ENCODE peak calls at places on chromosomes 5 and 9, in seven cellular contexts. A is IMR-90, X is Caco-2, R is NB4, U is AG10803, D is foreskin fibroblast, F is AG04450. Z is an unnamed sample.

GRCh38 chr5:160133071-160133917 is 14.0 kb upstream of the PWWP2A start:
- DNase-seq in U (peak; percentile 54), A (no peak), X (no peak), R (peak; percentile 23), F (no peak), D (peak; percentile 24), Z (no peak)

GRCh38 chr9:95642189-95642588 is 125.4 kb upstream of the PTCH1 start:
- DNase-seq in F (no peak), A (no peak), D (no peak), U (peak; percentile 11), R (no peak), X (no peak), Z (no peak)

GRCh38 chr9:20782289-20782688 is 98.2 kb downstream of the FOCAD start:
- DNase-seq in X (no peak), U (no peak), A (no peak), F (no peak), R (no peak), D (no peak), Z (no peak)

GRCh38 chr9:121268598-121269029 is 652 bp downstream of the GSN start:
- DNase-seq in R (peak; percentile 58), D (no peak), U (no peak), A (no peak), X (no peak), F (no peak), Z (no peak)

GRCh38 chr9:137590469-137591383 is at the start of gene ZMYND19:
- DNase-seq in R (peak; percentile 88), F (peak; percentile 42), A (peak; percentile 81), D (peak; percentile 87), U (peak; percentile 78), X (peak; percentile 85), Z (no peak)

GRCh38 chr5:52786937-52787599 is 648 bp upstream of the ITGA1 start:
- DNase-seq in F (no peak), A (peak; percentile 31), X (peak; percentile 75), R (peak; percentile 11), U (no peak), D (no peak), Z (peak; percentile 32)

GRCh38 chr9:34642679-34643078 is 3.8 kb upstream of the GALT start:
- DNase-seq in A (no peak), U (no peak), X (no peak), D (no peak), F (no peak), R (no peak), Z (no peak)

GRCh38 chr5:170223349-170223748 is 9.4 kb upstream of the C5orf58 start:
- DNase-seq in F (no peak), R (peak; percentile 38), X (no peak), A (no peak), D (no peak), U (peak; percentile 45), Z (no peak)

GRCh38 chr9:120408680-120409258 is 171.2 kb downstream of the CDK5RAP2 start:
- DNase-seq in F (no peak), X (no peak), D (no peak), A (no peak), U (no peak), R (no peak), Z (no peak)

GRCh38 chr9:89657765-89658164 is 53.0 kb downstream of the GADD45G start:
- DNase-seq in R (no peak), D (no peak), U (no peak), F (no peak), X (no peak), A (no peak), Z (no peak)

GRCh38 chr9:14221558-14221957 is 92.4 kb downstream of the NFIB start:
- DNase-seq in A (peak; percentile 61), R (no peak), F (no peak), U (peak; percentile 87), X (no peak), D (peak; percentile 76), Z (no peak)

GRCh38 chr9:101126556-101126955 is 98.0 kb downstream of the PLPPR1 start:
- DNase-seq in D (no peak), X (no peak), F (no peak), R (no peak), U (no peak), A (no peak), Z (no peak)

GRCh38 chr5:176381423-176381822 is 7.0 kb downstream of the NOP16 start:
- DNase-seq in A (peak; percentile 15), U (no peak), D (no peak), X (no peak), F (no peak), R (no peak), Z (no peak)

GRCh38 chr5:37554938-37555337 is 175.8 kb downstream of the WDR70 start:
- DNase-seq in A (no peak), D (no peak), R (peak; percentile 47), F (no peak), U (no peak), X (no peak), Z (no peak)

GRCh38 chr9:104088416-104088815 is 5.7 kb upstream of the SMC2 start:
- DNase-seq in X (no peak), U (peak; percentile 23), F (no peak), R (no peak), D (no peak), A (peak; percentile 3), Z (no peak)

GRCh38 chr5:144087576-144087975 is 82.9 kb downstream of the YIPF5 start:
- DNase-seq in U (no peak), X (no peak), F (no peak), R (no peak), A (no peak), D (no peak), Z (no peak)

GRCh38 chr9:91348191-91348790 is 13.4 kb downstream of the AUH start:
- DNase-seq in R (no peak), A (no peak), F (no peak), U (no peak), D (no peak), X (no peak), Z (peak; percentile 97)

GRCh38 chr5:62569466-62569865 is 9.2 kb upstream of the LRRC70 start:
- DNase-seq in U (no peak), F (no peak), X (no peak), A (no peak), D (no peak), R (no peak), Z (no peak)

GRCh38 chr5:155727512-155728145 is 599.3 kb upstream of the SGCD start:
- DNase-seq in F (no peak), U (peak; percentile 21), R (no peak), A (no peak), D (no peak), X (no peak), Z (no peak)

GRCh38 chr9:93950619-93951601 is 4.2 kb downstream of the BARX1 start:
- DNase-seq in F (no peak), D (no peak), X (no peak), R (peak; percentile 83), A (no peak), U (peak; percentile 17), Z (no peak)

GRCh38 chr5:169767938-169768337 is 130.9 kb downstream of the DOCK2 start:
- DNase-seq in D (no peak), F (no peak), A (no peak), U (no peak), R (no peak), X (no peak), Z (no peak)

GRCh38 chr5:181199881-181200282 is 5.1 kb downstream of the TRIM7 start:
- DNase-seq in D (no peak), F (no peak), A (no peak), U (no peak), R (no peak), X (no peak), Z (no peak)

GRCh38 chr5:150583541-150584225 is 56.8 kb upstream of the SYNPO start:
- DNase-seq in R (no peak), A (no peak), X (no peak), D (no peak), F (no peak), U (no peak), Z (no peak)

GRCh38 chr9:126891676-126892075 is 22.9 kb upstream of the RALGPS1 start:
- DNase-seq in R (no peak), D (no peak), A (no peak), U (no peak), X (no peak), F (no peak), Z (no peak)
- H3K4me3 ChIP-seq in R (no peak overlapping the region), D (no peak overlapping the region), A (no peak overlapping the region), U (no peak overlapping the region), X (no peak overlapping the region), F (no peak overlapping the region), Z (no peak overlapping the region)

GRCh38 chr9:124312290-124313265 is 54.8 kb downstream of the NEK6 start:
- DNase-seq in X (no peak), R (no peak), F (no peak), A (no peak), U (no peak), D (no peak), Z (no peak)
- TF ChIP-seq CTCF in X (no peak), R (no peak), F (no peak), A (peak; percentile 10), U (peak; percentile 6), D (no peak), Z (no peak)

DNA sequence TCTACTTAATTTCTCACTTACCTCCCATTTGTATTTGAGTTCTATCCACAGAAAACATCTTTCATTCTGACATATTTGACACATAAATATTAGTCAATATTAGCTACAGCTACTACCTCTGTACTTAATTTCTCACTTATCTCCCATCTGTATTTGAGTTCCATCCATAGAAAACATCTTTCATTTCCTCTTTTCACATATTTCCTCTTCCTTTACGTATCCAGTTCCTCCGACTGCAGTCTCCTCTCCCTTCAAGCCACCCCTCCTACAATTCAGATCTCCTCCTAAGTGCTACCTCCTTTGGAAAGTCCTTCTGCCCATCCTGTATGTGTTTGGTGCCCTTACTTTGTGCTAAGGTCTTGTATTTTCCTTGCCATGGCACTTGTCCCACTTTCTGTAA is 1.6 kb downstream of the SREK1IP1 start:
- DNase-seq in D (no peak), F (no peak), U (no peak), X (no peak), R (no peak), A (no peak), Z (no peak)
- H3K4me3 ChIP-seq in D (peak overlapping the region; percentile 74), F (peak overlapping the region; percentile 96), U (peak overlapping the region; percentile 91), X (no peak overlapping the region), R (peak overlapping the region; percentile 89), A (peak overlapping the region; percentile 84), Z (peak overlapping the region; percentile 84)

GRCh38 chr5:167608708-167609272 is 682.7 kb upstream of the WWC1 start:
- DNase-seq in F (no peak), A (no peak), D (no peak), X (no peak), U (no peak), R (no peak), Z (no peak)
- TF ChIP-seq CTCF in F (peak; percentile 29), A (peak; percentile 6), D (no peak), X (no peak), U (peak; percentile 10), R (no peak), Z (no peak)

GRCh38 chr5:14364576-14365472 is 216.8 kb upstream of the OTULINL start:
- DNase-seq in F (no peak), X (peak; percentile 60), U (no peak), A (no peak), D (no peak), R (no peak), Z (peak; percentile 27)

GRCh38 chr5:14366763-14367162 is 214.8 kb upstream of the OTULINL start:
- DNase-seq in A (no peak), R (no peak), D (no peak), F (no peak), X (no peak), U (no peak), Z (no peak)

GRCh38 chr5:14367364-14367763 is 214.2 kb upstream of the OTULINL start:
- DNase-seq in U (no peak), R (no peak), X (no peak), F (no peak), A (no peak), D (no peak), Z (no peak)

GRCh38 chr5:14364096-14364495 is 217.5 kb upstream of the OTULINL start:
- DNase-seq in F (no peak), A (no peak), X (no peak), D (no peak), R (peak; percentile 41), U (no peak), Z (no peak)

GRCh38 chr5:14365831-14366435 is 215.7 kb upstream of the OTULINL start:
- DNase-seq in X (no peak), A (no peak), D (no peak), F (no peak), R (no peak), U (no peak), Z (no peak)
- H3K4me3 ChIP-seq in X (no peak overlapping the region), A (no peak overlapping the region), D (no peak overlapping the region), F (no peak overlapping the region), R (no peak overlapping the region), U (no peak overlapping the region), Z (no peak overlapping the region)

Z was measured in LNCaP clone FGC.